ENCODE peak calls at places on chromosomes 16 and 17, in ten cellular contexts. Z is fibroblast of mammary gland; N is HFFc6; T is endothelial cell of umbilical vein; X is pancreas; P is SK-N-SH; E is anterior cingulate cortex; F is psoas muscle; R is MV-4-11; Q is effector CD4-positive, alpha-beta T cell. K is an unnamed sample.

GRCh38 chr16:56742030-56742984 is 12.4 kb downstream of the NUP93 start:
- DNase-seq in Z (peak), N (peak), T (peak), X (no peak), P (no peak), E (no peak), F (no peak), R (no peak), Q (no peak), K (no peak)

GRCh38 chr16:86224126-86224525 is 286.2 kb upstream of the FOXF1 start:
- DNase-seq in Z (no peak), N (no peak), T (no peak), X (no peak), P (no peak), E (no peak), F (no peak), R (no peak), Q (no peak), K (peak)

GRCh38 chr17:69593351-69593715 is 178.8 kb downstream of the MAP2K6 start:
- DNase-seq in Z (no peak), N (peak), T (no peak), X (no peak), P (no peak), E (no peak), F (no peak), R (no peak), Q (no peak), K (no peak)

GRCh38 chr16:84312783-84313382 is 18.2 kb downstream of the WFDC1 start:
- DNase-seq in Z (no peak), N (no peak), T (no peak), X (peak), P (peak), E (no peak), F (no peak), R (no peak), Q (no peak), K (no peak)

GRCh38 chr16:12314786-12315185 is 338.3 kb downstream of the SNX29 start:
- DNase-seq in Z (no peak), N (peak), T (no peak), X (no peak), P (no peak), E (no peak), F (no peak), R (peak), Q (no peak), K (no peak)

GRCh38 chr17:38914741-38915638 is 10.4 kb upstream of the LASP1NB start:
- DNase-seq in Z (no peak), N (no peak), T (no peak), X (peak), P (peak), E (no peak), F (no peak), R (no peak), Q (no peak), K (peak)

GRCh38 chr17:32588982-32589381 is 102.2 kb downstream of the CDK5R1 start:
- DNase-seq in Z (no peak), N (no peak), T (no peak), X (no peak), P (peak), E (no peak), F (no peak), R (no peak), Q (no peak), K (no peak)

GRCh38 chr16:23359092-23359760 is 57.1 kb downstream of the SCNN1B start:
- DNase-seq in Z (no peak), N (no peak), T (peak), X (no peak), P (no peak), E (no peak), F (no peak), R (no peak), Q (no peak), K (no peak)

GRCh38 chr16:2032285-2033056 is 5.8 kb downstream of the NHERF2 start:
- DNase-seq in Z (peak), N (peak), T (no peak), X (peak), P (no peak), E (no peak), F (no peak), R (no peak), Q (no peak), K (no peak)

GRCh38 chr16:88718178-88718577 is 11.9 kb downstream of the CTU2 start:
- DNase-seq in Z (no peak), N (no peak), T (no peak), X (no peak), P (no peak), E (no peak), F (no peak), R (no peak), Q (no peak), K (no peak)

GRCh38 chr16:78684655-78685400 is 585.4 kb downstream of the WWOX start:
- DNase-seq in Z (peak), N (no peak), T (no peak), X (no peak), P (no peak), E (no peak), F (peak), R (no peak), Q (no peak), K (no peak)

GRCh38 chr16:26930776-26931175 is 136.0 kb upstream of the C16orf82 start:
- DNase-seq in Z (no peak), N (no peak), T (no peak), X (no peak), P (no peak), E (no peak), F (no peak), R (no peak), Q (no peak), K (no peak)

GRCh38 chr17:32136856-32137255 is 5.4 kb upstream of the RHOT1 start:
- DNase-seq in Z (no peak), N (no peak), T (no peak), X (no peak), P (no peak), E (no peak), F (no peak), R (no peak), Q (no peak), K (no peak)

GRCh38 chr17:10789694-10790271 is 14.1 kb downstream of the TMEM238L start:
- DNase-seq in Z (peak), N (no peak), T (no peak), X (no peak), P (no peak), E (no peak), F (no peak), R (no peak), Q (no peak), K (no peak)

GRCh38 chr17:57356722-57357391 is 100.5 kb downstream of the MSI2 start:
- DNase-seq in Z (no peak), N (no peak), T (peak), X (no peak), P (no peak), E (peak), F (no peak), R (no peak), Q (no peak), K (peak)

GRCh38 chr16:68696514-68696913 is 40.6 kb upstream of the CDH1 start:
- DNase-seq in Z (no peak), N (no peak), T (no peak), X (no peak), P (no peak), E (no peak), F (no peak), R (no peak), Q (no peak), K (no peak)

GRCh38 chr17:78053777-78054468 is 74.6 kb downstream of the TMC6 start:
- DNase-seq in Z (no peak), N (no peak), T (no peak), X (no peak), P (no peak), E (no peak), F (no peak), R (no peak), Q (no peak), K (no peak)

GRCh38 chr17:82064433-82065192 is 991 bp downstream of the DUS1L start:
- DNase-seq in Z (no peak), N (no peak), T (no peak), X (peak), P (no peak), E (no peak), F (peak), R (no peak), Q (no peak), K (peak)

GRCh38 chr17:59423137-59423703 is 91.8 kb downstream of the YPEL2 start:
- DNase-seq in Z (peak), N (peak), T (peak), X (no peak), P (no peak), E (no peak), F (peak), R (no peak), Q (no peak), K (no peak)

GRCh38 chr17:80901319-80901718 is 90.3 kb upstream of the CHMP6 start:
- DNase-seq in Z (no peak), N (no peak), T (peak), X (no peak), P (no peak), E (no peak), F (no peak), R (no peak), Q (no peak), K (no peak)

GRCh38 chr17:64154321-64155089 is 24.6 kb upstream of the ERN1 start:
- DNase-seq in Z (no peak), N (no peak), T (no peak), X (no peak), P (no peak), E (no peak), F (no peak), R (no peak), Q (no peak), K (no peak)

GRCh38 chr17:37024181-37024637 is 75.5 kb downstream of the AATF start:
- DNase-seq in Z (no peak), N (no peak), T (no peak), X (no peak), P (no peak), E (no peak), F (no peak), R (peak), Q (no peak), K (no peak)

GRCh38 chr16:24908716-24909115 is 63.0 kb downstream of the SLC5A11 start:
- DNase-seq in Z (no peak), N (no peak), T (no peak), X (no peak), P (no peak), E (no peak), F (no peak), R (no peak), Q (no peak), K (no peak)

GRCh38 chr17:49515196-49515770 is 20.2 kb downstream of the NGFR start:
- DNase-seq in Z (peak), N (peak), T (no peak), X (peak), P (peak), E (peak), F (peak), R (peak), Q (no peak), K (peak)

GRCh38 chr16:22969567-22969966 is 155.6 kb downstream of the HS3ST2 start:
- DNase-seq in Z (no peak), N (no peak), T (no peak), X (no peak), P (no peak), E (no peak), F (no peak), R (no peak), Q (no peak), K (no peak)

GRCh38 chr17:7179317-7180254 is at the start of gene ASGR1:
- DNase-seq in Z (no peak), N (no peak), T (no peak), X (no peak), P (no peak), E (no peak), F (no peak), R (no peak), Q (no peak), K (no peak)

GRCh38 chr17:49764559-49765180 is 739 bp upstream of the FAM117A start:
- DNase-seq in Z (no peak), N (no peak), T (no peak), X (no peak), P (no peak), E (no peak), F (no peak), R (no peak), Q (no peak), K (no peak)

GRCh38 chr17:35849469-35850348 is 19.0 kb downstream of the HEATR9 start:
- DNase-seq in Z (peak), N (peak), T (peak), X (no peak), P (peak), E (no peak), F (no peak), R (peak), Q (peak), K (peak)

GRCh38 chr16:73058221-73058615 is 10.3 kb upstream of the ZFHX3 start:
- DNase-seq in Z (no peak), N (no peak), T (peak), X (peak), P (peak), E (no peak), F (peak), R (no peak), Q (no peak), K (peak)

GRCh38 chr16:11350531-11351335 is 5.5 kb downstream of the RMI2 start:
- DNase-seq in Z (peak), N (peak), T (no peak), X (no peak), P (peak), E (no peak), F (no peak), R (no peak), Q (no peak), K (no peak)